ENCODE peak calls at places on chromosomes 5 and 9, in ten cellular contexts. T is mammary epithelial cell, N is HCT116, G is GM23248, Q is H1, I is K562, A is PC-9, Y is neural progenitor cell, H is DND-41, J is PC-3. D is an unnamed sample.

GRCh38 chr5:64759960-64760695 is 8.4 kb downstream of the SREK1IP1 start:
- DNase-seq in T (no peak), N (no peak), G (no peak), Q (no peak), I (no peak), A (no peak), Y (peak; percentile 72), H (no peak), J (no peak), D (no peak)

GRCh38 chr9:124559871-124560270 is 52.7 kb upstream of the NR5A1 start:
- DNase-seq in T (peak; percentile 9), N (no peak), G (peak; percentile 49), Q (no peak), I (no peak), A (peak; percentile 90), Y (no peak), H (no peak), J (peak; percentile 85), D (peak; percentile 16)

GRCh38 chr5:76542887-76543690 is 80.1 kb downstream of the F2RL2 start:
- DNase-seq in T (no peak), N (no peak), G (no peak), Q (no peak), I (no peak), A (no peak), Y (no peak), H (no peak), J (no peak), D (peak; percentile 19)

GRCh38 chr9:98365227-98365669 is 109.8 kb upstream of the TBC1D2 start:
- DNase-seq in T (peak; percentile 29), N (peak; percentile 41), G (peak; percentile 23), Q (no peak), I (peak; percentile 52), A (no peak), Y (peak; percentile 25), H (peak; percentile 37), J (peak; percentile 52), D (no peak)

GRCh38 chr9:131951155-131951554 is 128.5 kb downstream of the MED27 start:
- DNase-seq in T (no peak), N (no peak), G (no peak), Q (no peak), I (no peak), A (no peak), Y (no peak), H (no peak), J (no peak), D (no peak)

GRCh38 chr5:76787237-76787636 is 31.6 kb upstream of the F2RL1 start:
- DNase-seq in T (peak; percentile 69), N (no peak), G (peak; percentile 36), Q (no peak), I (no peak), A (peak; percentile 81), Y (no peak), H (no peak), J (peak; percentile 63), D (peak; percentile 78)

GRCh38 chr5:18876565-18876964 is 1111.4 kb downstream of the CDH18 start:
- DNase-seq in T (no peak), N (no peak), G (no peak), Q (no peak), I (no peak), A (no peak), Y (no peak), H (no peak), J (no peak), D (no peak)

GRCh38 chr9:110952018-110952864 is 86.0 kb downstream of the LPAR1 start:
- DNase-seq in T (no peak), N (no peak), G (peak; percentile 21), Q (no peak), I (no peak), A (no peak), Y (no peak), H (no peak), J (peak; percentile 20), D (no peak)

GRCh38 chr9:136010615-136011341 is 49.6 kb upstream of the UBAC1 start:
- DNase-seq in T (no peak), N (no peak), G (no peak), Q (no peak), I (no peak), A (no peak), Y (no peak), H (no peak), J (no peak), D (no peak)

GRCh38 chr5:96875805-96876291 is 452 bp upstream of the ERAP2 start:
- DNase-seq in T (peak; percentile 20), N (no peak), G (peak; percentile 40), Q (no peak), I (no peak), A (no peak), Y (no peak), H (peak; percentile 67), J (no peak), D (no peak)

DNA sequence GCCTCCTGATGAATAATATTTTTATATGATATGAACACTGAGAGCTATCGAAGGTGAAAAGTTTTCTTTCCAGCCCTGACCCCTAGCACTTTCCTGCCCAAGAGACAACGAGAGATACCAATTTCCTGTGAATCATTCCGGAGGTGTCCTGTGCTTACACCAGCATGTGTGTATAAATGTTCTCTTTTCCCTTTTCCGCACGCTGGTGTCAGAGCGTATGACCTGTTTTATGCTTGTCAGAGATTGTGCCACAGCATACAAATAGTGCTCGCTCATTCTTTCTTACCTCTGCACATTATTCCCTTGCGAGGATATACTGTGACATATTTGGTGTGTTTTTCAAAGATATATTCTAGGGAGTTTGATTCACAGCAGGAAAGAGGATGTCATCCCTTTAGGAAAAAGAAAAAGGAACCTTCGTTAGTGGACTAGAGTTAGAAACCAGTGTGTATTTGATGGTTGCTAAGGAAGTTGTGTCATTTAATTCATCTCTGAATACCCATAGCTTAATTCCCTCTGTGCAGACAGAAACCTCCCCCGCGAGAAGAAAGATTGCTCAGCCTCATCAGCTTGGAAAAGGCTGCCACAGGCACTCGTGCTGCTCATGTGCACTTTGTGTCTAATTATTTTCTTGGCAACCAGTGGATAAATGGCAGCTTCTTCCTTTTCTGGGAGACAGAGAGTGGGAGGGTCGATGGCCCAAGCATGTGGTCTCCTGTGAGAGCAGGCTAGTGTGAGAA is 14.8 kb upstream of the CCIN start:
- DNase-seq in T (no peak), N (no peak), G (peak; percentile 91), Q (no peak), I (no peak), A (peak; percentile 40), Y (no peak), H (no peak), J (peak; percentile 29), D (no peak)
- H2AFZ ChIP-seq in T (peak overlapping the region; percentile 47), N (no peak overlapping the region), G (peak overlapping the region; percentile 74), Q (no peak overlapping the region), I (peak overlapping the region; percentile 25), A (no peak overlapping the region), Y (peak overlapping the region; percentile 27), H (no peak overlapping the region), J (peak overlapping the region; percentile 41), D (no peak overlapping the region)

DNA sequence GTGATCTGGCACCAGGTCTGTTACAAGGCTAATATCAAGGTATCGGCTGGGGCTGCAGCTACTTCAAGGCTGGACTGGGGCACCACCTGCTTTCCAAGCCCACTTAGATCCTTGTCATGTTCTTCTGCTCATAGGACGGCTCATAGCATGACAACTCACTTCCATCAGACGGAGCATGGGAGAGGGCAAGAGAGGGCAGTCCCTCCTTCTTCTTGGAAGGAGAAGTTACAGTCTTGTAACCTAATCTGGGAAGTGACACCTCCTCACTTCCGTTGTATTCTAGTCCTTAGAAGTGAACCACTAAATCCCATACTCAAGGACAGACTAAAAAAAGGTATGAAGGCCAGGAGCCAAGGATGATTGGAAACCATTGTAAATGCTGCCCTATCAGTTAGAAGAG is 258.2 kb downstream of the MAST4 start:
- DNase-seq in T (no peak), N (no peak), G (no peak), Q (no peak), I (no peak), A (no peak), Y (no peak), H (no peak), J (no peak), D (no peak)
- TF ChIP-seq EZH2 in T (no peak), N (no peak), G (no peak), Q (no peak), I (no peak), A (no peak), Y (no peak), H (no peak), J (no peak), D (no peak)

GRCh38 chr9:93500571-93501298 is 47.4 kb upstream of the FAM120AOS start:
- DNase-seq in T (peak; percentile 4), N (no peak), G (no peak), Q (no peak), I (no peak), A (no peak), Y (no peak), H (no peak), J (no peak), D (no peak)
- H3K27ac ChIP-seq in T (peak overlapping the region; percentile 25), N (no peak overlapping the region), G (peak overlapping the region; percentile 0), Q (no peak overlapping the region), I (peak overlapping the region; percentile 40), A (no peak overlapping the region), Y (no peak overlapping the region), H (peak overlapping the region; percentile 70), J (no peak overlapping the region), D (no peak overlapping the region)

GRCh38 chr5:124650960-124651662 is 95.3 kb downstream of the ZNF608 start:
- DNase-seq in T (no peak), N (no peak), G (no peak), Q (no peak), I (peak; percentile 32), A (peak; percentile 71), Y (peak; percentile 18), H (no peak), J (no peak), D (no peak)
- H2AFZ ChIP-seq in T (peak overlapping the region; percentile 89), N (peak overlapping the region; percentile 57), G (peak overlapping the region; percentile 86), Q (no peak overlapping the region), I (peak overlapping the region; percentile 89), A (peak overlapping the region; percentile 93), Y (no peak overlapping the region), H (no peak overlapping the region), J (peak overlapping the region; percentile 92), D (no peak overlapping the region)

DNA sequence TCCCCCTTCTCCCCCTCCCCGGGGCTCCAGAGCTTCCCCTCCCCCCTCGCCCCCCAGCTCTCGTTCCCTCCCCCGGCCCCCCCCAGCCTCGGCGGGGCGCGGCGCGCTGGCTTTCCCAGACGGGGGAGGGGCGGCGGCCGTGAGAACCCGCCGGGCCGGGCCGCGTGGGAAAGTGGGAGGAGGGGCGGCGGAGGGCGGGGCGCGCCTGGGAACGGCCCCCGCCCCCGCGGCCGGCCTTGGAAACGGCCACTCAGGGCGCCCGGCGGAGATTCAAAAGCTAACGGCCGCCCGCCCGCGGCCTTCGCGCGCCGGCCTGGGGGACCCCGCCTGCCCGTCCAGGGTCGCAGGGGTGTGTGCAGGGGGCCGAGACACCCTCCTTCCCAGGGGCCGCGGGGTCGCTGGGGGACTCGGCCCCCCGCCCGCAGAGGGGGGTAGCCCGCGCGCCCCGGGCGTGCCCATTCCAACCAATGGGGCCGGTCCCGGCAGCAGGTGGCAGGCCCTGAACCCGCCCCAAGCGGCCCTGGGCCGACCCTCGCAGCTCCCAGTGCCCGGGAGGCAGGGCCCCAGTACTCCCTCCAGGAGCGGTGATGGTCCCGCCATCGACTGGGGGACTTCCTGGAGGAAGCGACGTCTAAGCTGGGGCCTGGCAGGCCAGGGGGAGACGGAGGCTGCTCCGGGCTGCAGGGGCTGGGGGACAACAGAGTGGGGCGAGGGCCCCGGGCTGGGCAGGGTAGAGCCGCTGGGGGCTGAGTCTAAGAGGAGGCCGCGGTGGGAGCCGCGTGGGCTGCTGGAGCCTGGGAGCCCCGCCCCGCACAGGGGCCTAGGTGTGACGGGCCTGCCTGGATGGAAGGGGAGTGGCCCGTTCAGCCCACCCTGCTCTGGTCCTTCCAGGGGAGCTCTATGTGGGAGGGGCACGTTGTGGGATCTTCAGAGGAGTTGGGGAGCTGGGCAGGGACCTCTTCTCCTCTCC is 14.2 kb upstream of the NRARP start:
- DNase-seq in T (peak; percentile 32), N (no peak), G (peak; percentile 77), Q (no peak), I (peak; percentile 95), A (no peak), Y (peak; percentile 81), H (no peak), J (peak; percentile 51), D (peak; percentile 85)
- TF ChIP-seq EZH2 in T (no peak), N (no peak), G (no peak), Q (no peak), I (no peak), A (no peak), Y (no peak), H (no peak), J (no peak), D (no peak)

D was measured in hepatocyte.